ENCODE peak calls at places on chromosomes 2 and 18, in eight cellular contexts. W, S, U, P, N, V, D and C are unnamed samples.

GRCh38 chr2:241755777-241756176 is 20.8 kb upstream of the GAL3ST2 start:
- DNase-seq in W (no peak), S (no peak), U (no peak), P (no peak), N (no peak), V (no peak), D (no peak), C (peak; percentile 13)

GRCh38 chr18:9516437-9517064 is 41.2 kb downstream of the RALBP1 start:
- DNase-seq in W (peak; percentile 22), S (peak; percentile 51), U (peak; percentile 73), P (no peak), N (no peak), V (peak; percentile 67), D (peak; percentile 1), C (no peak)

GRCh38 chr2:28601612-28602011 is 105.8 kb downstream of the PLB1 start:
- DNase-seq in W (no peak), S (no peak), U (no peak), P (no peak), N (peak; percentile 35), V (no peak), D (peak; percentile 36), C (no peak)

GRCh38 chr18:47964086-47964485 is 33.6 kb upstream of the SMAD2 start:
- DNase-seq in W (no peak), S (peak; percentile 30), U (no peak), P (no peak), N (no peak), V (no peak), D (no peak), C (no peak)

GRCh38 chr18:13813271-13813849 is 10.6 kb upstream of the MC5R start:
- DNase-seq in W (peak; percentile 61), S (peak; percentile 70), U (peak; percentile 87), P (peak; percentile 57), N (peak; percentile 38), V (peak; percentile 68), D (no peak), C (peak; percentile 45)

GRCh38 chr2:101697124-101697793 is at the start of gene MAP4K4:
- DNase-seq in W (peak; percentile 66), S (peak; percentile 86), U (peak; percentile 91), P (peak; percentile 57), N (peak; percentile 93), V (peak; percentile 86), D (peak; percentile 71), C (peak; percentile 66)

GRCh38 chr2:65943099-65943786 is 491.7 kb upstream of the MEIS1 start:
- DNase-seq in W (no peak), S (no peak), U (no peak), P (no peak), N (no peak), V (no peak), D (no peak), C (no peak)

GRCh38 chr2:191612496-191612895 is 65.4 kb upstream of the NABP1 start:
- DNase-seq in W (no peak), S (peak; percentile 90), U (no peak), P (no peak), N (no peak), V (peak; percentile 86), D (no peak), C (no peak)

GRCh38 chr18:2617974-2618373 is 37.6 kb upstream of the SMCHD1 start:
- DNase-seq in W (no peak), S (no peak), U (no peak), P (no peak), N (no peak), V (no peak), D (no peak), C (no peak)

GRCh38 chr2:46377287-46377605 is 80.0 kb downstream of the EPAS1 start:
- DNase-seq in W (no peak), S (no peak), U (no peak), P (no peak), N (no peak), V (no peak), D (no peak), C (no peak)